ENCODE peak calls at places on chromosomes 5 and 9, in four cellular contexts. S is substantia nigra; V is AG04450; T is CD8-positive, alpha-beta T cell. A is an unnamed sample.

GRCh38 chr5:26833596-26833995 is 204.8 kb downstream of the CDH9 start:
- DNase-seq in T (no peak), S (no peak), V (no peak), A (no peak)

GRCh38 chr5:16547200-16547842 is 69.5 kb downstream of the RETREG1 start:
- DNase-seq in S (no peak), V (no peak), T (no peak), A (no peak)

GRCh38 chr9:89664010-89664409 is 59.2 kb downstream of the GADD45G start:
- DNase-seq in V (no peak), T (no peak), S (no peak), A (no peak)

GRCh38 chr5:99019812-99020697 is 91.2 kb upstream of the CHD1 start:
- DNase-seq in T (no peak), S (no peak), V (peak; percentile 39), A (no peak)

GRCh38 chr9:77005216-77005615 is 14.2 kb upstream of the FOXB2 start:
- DNase-seq in S (no peak), T (no peak), V (no peak), A (no peak)

GRCh38 chr5:169719360-169720314 is 82.6 kb downstream of the DOCK2 start:
- DNase-seq in S (no peak), V (no peak), T (no peak), A (no peak)

GRCh38 chr5:93583525-93583798 is 440 bp downstream of the NR2F1 start:
- DNase-seq in V (no peak), S (no peak), T (no peak), A (no peak)

GRCh38 chr5:37554938-37555337 is 175.8 kb downstream of the WDR70 start:
- DNase-seq in T (no peak), V (no peak), S (no peak), A (no peak)

GRCh38 chr9:130482463-130482862 is 37.7 kb downstream of the ASS1 start:
- DNase-seq in T (no peak), V (no peak), S (no peak), A (no peak)

GRCh38 chr5:16615737-16616535 is 861 bp downstream of the RETREG1 start:
- DNase-seq in T (no peak), S (no peak), V (no peak), A (no peak)

GRCh38 chr9:32986971-32987370 is 14.5 kb downstream of the APTX start:
- DNase-seq in V (no peak), S (no peak), T (no peak), A (no peak)

GRCh38 chr5:32278403-32278802 is 34.3 kb downstream of the MTMR12 start:
- DNase-seq in T (no peak), S (no peak), V (peak; percentile 61), A (no peak)
- H3K27ac ChIP-seq in T (no peak overlapping the region), S (no peak overlapping the region), V (no peak overlapping the region), A (no peak overlapping the region)

GRCh38 chr9:22009563-22009867 is 410 bp upstream of the CDKN2B start:
- DNase-seq in V (no peak), T (no peak), S (no peak), A (no peak)
- H3K27ac ChIP-seq in V (no peak overlapping the region), T (no peak overlapping the region), S (no peak overlapping the region), A (no peak overlapping the region)

DNA sequence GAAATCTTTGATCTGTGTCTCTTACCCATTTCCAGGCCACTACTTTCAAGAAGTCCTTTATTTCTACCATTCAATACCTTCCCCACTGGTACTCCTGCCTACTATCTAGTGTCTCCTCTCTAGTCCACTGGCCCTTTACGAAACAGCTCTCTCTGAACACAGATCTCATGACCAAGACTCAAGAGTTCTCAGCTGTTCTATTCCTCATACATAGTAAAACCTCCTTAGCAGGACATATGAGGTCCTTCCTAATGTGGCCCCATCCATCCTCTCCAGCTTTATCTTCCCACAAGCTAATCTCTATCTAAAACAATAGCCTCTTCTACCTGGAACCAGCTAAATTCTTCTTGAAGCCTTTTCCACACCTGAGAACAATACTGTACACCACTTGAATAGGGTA is 2.6 kb downstream of the TEX10 start:
- DNase-seq in S (no peak), V (no peak), T (no peak), A (no peak)
- H3K27ac ChIP-seq in S (no peak overlapping the region), V (no peak overlapping the region), T (no peak overlapping the region), A (no peak overlapping the region)

GRCh38 chr5:1509346-1510085 is 14.2 kb downstream of the LPCAT1 start:
- DNase-seq in V (no peak), T (no peak), S (no peak), A (peak; percentile 5)
- H3K27ac ChIP-seq in V (no peak overlapping the region), T (no peak overlapping the region), S (no peak overlapping the region), A (no peak overlapping the region)

GRCh38 chr5:72296251-72296650 is 23.8 kb downstream of the MRPS27 start:
- DNase-seq in V (no peak), T (no peak), S (no peak), A (no peak)

GRCh38 chr5:72293495-72294055 is 26.5 kb downstream of the MRPS27 start:
- DNase-seq in T (no peak), S (no peak), V (no peak), A (no peak)

GRCh38 chr5:72295539-72295938 is 24.5 kb downstream of the MRPS27 start:
- DNase-seq in T (no peak), V (no peak), S (no peak), A (no peak)

GRCh38 chr5:72292411-72292810 is 27.6 kb downstream of the MRPS27 start:
- DNase-seq in V (no peak), T (no peak), S (no peak), A (no peak)

DNA sequence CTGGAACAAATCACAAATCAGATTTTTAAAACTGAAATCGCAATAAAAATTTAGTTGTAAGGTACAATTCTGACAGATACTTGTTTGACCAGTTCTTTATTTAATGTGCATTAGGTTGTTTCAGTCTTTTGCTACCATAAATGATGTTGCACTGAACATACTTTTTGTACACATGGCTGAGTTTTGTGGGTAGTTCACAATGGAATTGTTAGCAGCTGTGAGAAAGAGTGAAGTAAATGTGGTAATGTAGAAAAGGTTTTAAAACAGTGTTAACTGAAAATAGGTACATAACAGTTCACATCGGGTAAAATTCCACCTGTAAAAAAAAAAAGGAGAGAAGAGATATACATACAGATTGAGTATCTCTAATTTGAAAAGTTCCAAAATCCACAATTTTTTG is 25.6 kb downstream of the MRPS27 start:
- DNase-seq in V (no peak), T (no peak), S (no peak), A (no peak)
- H3K27ac ChIP-seq in V (no peak overlapping the region), T (no peak overlapping the region), S (no peak overlapping the region), A (no peak overlapping the region)

GRCh38 chr5:171635028-171635427 is 150.6 kb upstream of the SMIM23 start:
- DNase-seq in S (no peak), T (no peak), V (no peak), A (no peak)
- H3K27ac ChIP-seq in S (no peak overlapping the region), T (no peak overlapping the region), V (no peak overlapping the region), A (no peak overlapping the region)

GRCh38 chr5:57209316-57210040 is 35.6 kb downstream of the GPBP1 start:
- DNase-seq in T (no peak), V (no peak), S (no peak), A (no peak)

GRCh38 chr5:57211039-57211438 is 37.2 kb downstream of the GPBP1 start:
- DNase-seq in V (no peak), S (no peak), T (no peak), A (no peak)

GRCh38 chr5:57207007-57207653 is 33.3 kb downstream of the GPBP1 start:
- DNase-seq in S (no peak), V (no peak), T (no peak), A (no peak)

GRCh38 chr5:57210633-57211032 is 36.8 kb downstream of the GPBP1 start:
- DNase-seq in T (no peak), V (no peak), S (no peak), A (no peak)

DNA sequence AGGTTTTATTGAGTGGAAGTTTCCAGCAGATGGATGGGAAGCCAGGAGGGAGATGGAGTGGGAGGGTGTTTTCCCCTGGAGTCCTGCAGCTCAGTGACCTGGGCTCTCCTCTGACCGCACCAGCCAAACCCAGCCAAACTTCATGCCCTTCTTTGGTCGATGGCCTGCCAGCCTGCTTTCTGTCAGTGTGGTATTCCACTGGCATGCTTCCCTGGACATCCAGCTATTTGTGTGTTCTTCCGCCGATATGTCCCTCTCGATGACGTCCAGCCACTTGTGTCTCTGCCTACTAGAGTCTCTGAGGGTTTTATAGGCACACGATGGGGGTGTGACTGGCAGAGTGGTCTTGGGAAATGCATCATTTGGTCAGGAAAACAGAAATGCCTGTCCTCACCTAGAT is 33.8 kb downstream of the GPBP1 start:
- DNase-seq in V (no peak), T (no peak), S (no peak), A (peak; percentile 19)
- H3K27ac ChIP-seq in V (no peak overlapping the region), T (no peak overlapping the region), S (no peak overlapping the region), A (no peak overlapping the region)

DNA sequence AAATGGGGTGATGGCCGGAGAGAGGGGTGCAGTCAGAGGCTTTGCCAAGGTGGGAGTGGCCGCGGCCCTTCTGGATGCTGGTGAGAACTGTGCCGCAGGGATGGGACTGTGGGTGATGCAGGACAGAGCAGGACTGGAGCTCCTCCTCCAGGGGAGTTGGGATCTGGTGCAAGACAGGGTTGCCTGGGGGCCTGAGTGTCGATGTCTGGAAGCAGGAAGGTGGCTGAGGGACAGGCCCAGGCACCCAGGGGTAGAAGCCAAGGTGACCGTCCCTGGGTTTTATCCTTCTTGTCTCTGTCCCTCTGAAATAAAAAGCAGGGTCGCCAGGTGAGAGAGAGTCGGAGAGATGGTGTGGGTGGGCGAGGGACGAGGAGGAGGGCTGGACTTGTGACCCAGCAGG is 89.1 kb upstream of the IER5L start:
- DNase-seq in S (no peak), T (no peak), V (no peak), A (no peak)
- H3K27ac ChIP-seq in S (no peak overlapping the region), T (no peak overlapping the region), V (no peak overlapping the region), A (no peak overlapping the region)